ENCODE peak calls at places on chromosomes 2 and 18, in seven cellular contexts. E is body of pancreas, M is KBM-7, D is right cardiac atrium, F is breast epithelium, Q is GM23338, Z is H9. G is an unnamed sample.

GRCh38 chr2:98704499-98705332 is 26.2 kb downstream of the MGAT4A start:
- DNase-seq in F (no peak), Q (no peak), E (peak), Z (no peak), D (no peak), M (no peak), G (no peak)

GRCh38 chr18:28522250-28522649 is 345.3 kb upstream of the CDH2 start:
- DNase-seq in Q (peak), E (no peak), D (no peak), F (no peak), Z (no peak), M (no peak), G (no peak)

GRCh38 chr2:32453242-32454062 is 96.6 kb downstream of the BIRC6 start:
- DNase-seq in D (no peak), Z (no peak), F (no peak), Q (no peak), M (no peak), E (no peak), G (no peak)

GRCh38 chr2:100416939-100417744 is at the start of gene CHST10:
- DNase-seq in D (peak), M (peak), F (no peak), Z (peak), E (peak), Q (peak), G (peak)

GRCh38 chr2:195612515-195613495 is 44.2 kb upstream of the SLC39A10 start:
- DNase-seq in M (no peak), Q (peak), Z (peak), E (peak), D (no peak), F (peak), G (no peak)

GRCh38 chr2:29954316-29954715 is 32.9 kb upstream of the ALK start:
- DNase-seq in F (no peak), D (no peak), M (no peak), Q (no peak), Z (no peak), E (no peak), G (no peak)

GRCh38 chr18:36503477-36503876 is 206.0 kb downstream of the FHOD3 start:
- DNase-seq in Z (no peak), Q (no peak), M (no peak), E (no peak), D (no peak), F (no peak), G (no peak)

GRCh38 chr2:158828378-158829136 is 33.4 kb downstream of the DAPL1 start:
- DNase-seq in Q (no peak), E (no peak), Z (no peak), F (no peak), M (no peak), D (no peak), G (no peak)

GRCh38 chr2:89848763-89849162 is 1157.3 kb downstream of the RPIA start:
- DNase-seq in E (no peak), Q (no peak), M (no peak), Z (no peak), F (no peak), D (no peak), G (no peak)

GRCh38 chr18:76488190-76488589 is 6.9 kb downstream of the ZNF516 start:
- DNase-seq in M (no peak), D (no peak), F (no peak), Z (no peak), E (no peak), Q (peak), G (no peak)

GRCh38 chr2:197798187-197798586 is 6.2 kb upstream of the PLCL1 start:
- DNase-seq in M (no peak), Q (no peak), E (no peak), Z (no peak), D (no peak), F (no peak), G (no peak)

GRCh38 chr2:106953779-106954178 is 67.8 kb upstream of the ST6GAL2 start:
- DNase-seq in Z (no peak), E (no peak), M (no peak), Q (no peak), D (no peak), F (no peak), G (no peak)

GRCh38 chr18:50203801-50204604 is 9.1 kb upstream of the MYO5B start:
- DNase-seq in D (no peak), Q (peak), M (peak), Z (peak), F (no peak), E (peak), G (no peak)

GRCh38 chr18:44637210-44638051 is 43.3 kb upstream of the SETBP1 start:
- DNase-seq in E (no peak), Q (no peak), F (no peak), M (no peak), Z (no peak), D (no peak), G (no peak)

GRCh38 chr2:120397362-120397811 is 51.5 kb downstream of the INHBB start:
- DNase-seq in D (no peak), Q (no peak), F (no peak), M (no peak), Z (no peak), E (no peak), G (no peak)

GRCh38 chr2:100731535-100731981 is 88.4 kb upstream of the NPAS2 start:
- DNase-seq in Q (no peak), D (no peak), F (no peak), Z (no peak), M (no peak), E (no peak), G (no peak)

G was measured in AML-193.